ENCODE peak calls at places on chromosomes 12 and 14, in six cellular contexts. One of them, this sample, is unnamed.

GRCh38 chr12:94618995-94619695 is 31.2 kb downstream of the TMCC3 start:
- DNase-seq in CD14-positive monocyte: no peak
- DNase-seq in naive thymus-derived CD4-positive, alpha-beta T cell: no peak
- DNase-seq in Kasumi-1: no peak
- DNase-seq in Caki2: peak
- DNase-seq in activated B cell treated with CpG ODN at 0.5 μM for 24 hours: no peak
- DNase-seq in this sample: no peak

GRCh38 chr12:117365072-117365616 is 3.7 kb upstream of the NOS1 start:
- DNase-seq in CD14-positive monocyte: no peak
- DNase-seq in naive thymus-derived CD4-positive, alpha-beta T cell: no peak
- DNase-seq in Kasumi-1: no peak
- DNase-seq in Caki2: no peak
- DNase-seq in activated B cell treated with CpG ODN at 0.5 μM for 24 hours: no peak
- DNase-seq in this sample: no peak

GRCh38 chr14:65387628-65388027 is 24.9 kb upstream of the FUT8 start:
- DNase-seq in CD14-positive monocyte: no peak
- DNase-seq in naive thymus-derived CD4-positive, alpha-beta T cell: no peak
- DNase-seq in Kasumi-1: no peak
- DNase-seq in Caki2: no peak
- DNase-seq in activated B cell treated with CpG ODN at 0.5 μM for 24 hours: no peak
- DNase-seq in this sample: no peak

GRCh38 chr14:31085027-31085426 is 58.8 kb upstream of the STRN3 start:
- DNase-seq in CD14-positive monocyte: no peak
- DNase-seq in naive thymus-derived CD4-positive, alpha-beta T cell: no peak
- DNase-seq in Kasumi-1: no peak
- DNase-seq in Caki2: no peak
- DNase-seq in activated B cell treated with CpG ODN at 0.5 μM for 24 hours: no peak
- DNase-seq in this sample: no peak

GRCh38 chr12:41680155-41680554 is 464.5 kb downstream of the GXYLT1 start:
- DNase-seq in CD14-positive monocyte: no peak
- DNase-seq in naive thymus-derived CD4-positive, alpha-beta T cell: no peak
- DNase-seq in Kasumi-1: no peak
- DNase-seq in Caki2: no peak
- DNase-seq in activated B cell treated with CpG ODN at 0.5 μM for 24 hours: no peak
- DNase-seq in this sample: no peak

GRCh38 chr14:65975865-65976264 is 510.3 kb upstream of the CCDC196 start:
- DNase-seq in CD14-positive monocyte: no peak
- DNase-seq in naive thymus-derived CD4-positive, alpha-beta T cell: no peak
- DNase-seq in Kasumi-1: no peak
- DNase-seq in Caki2: no peak
- DNase-seq in activated B cell treated with CpG ODN at 0.5 μM for 24 hours: no peak
- DNase-seq in this sample: no peak

GRCh38 chr12:103043531-103044445 is 86.3 kb downstream of the ASCL1 start:
- DNase-seq in CD14-positive monocyte: no peak
- DNase-seq in naive thymus-derived CD4-positive, alpha-beta T cell: no peak
- DNase-seq in Kasumi-1: no peak
- DNase-seq in Caki2: no peak
- DNase-seq in activated B cell treated with CpG ODN at 0.5 μM for 24 hours: no peak
- DNase-seq in this sample: no peak

GRCh38 chr12:131622422-131622955 is 88.4 kb upstream of the SFSWAP start:
- DNase-seq in CD14-positive monocyte: no peak
- DNase-seq in naive thymus-derived CD4-positive, alpha-beta T cell: no peak
- DNase-seq in Kasumi-1: no peak
- DNase-seq in Caki2: no peak
- DNase-seq in activated B cell treated with CpG ODN at 0.5 μM for 24 hours: no peak
- DNase-seq in this sample: no peak

GRCh38 chr12:91361864-91362263 is 179.2 kb upstream of the DCN start:
- DNase-seq in CD14-positive monocyte: no peak
- DNase-seq in naive thymus-derived CD4-positive, alpha-beta T cell: peak
- DNase-seq in Kasumi-1: peak
- DNase-seq in Caki2: peak
- DNase-seq in activated B cell treated with CpG ODN at 0.5 μM for 24 hours: no peak
- DNase-seq in this sample: no peak

GRCh38 chr14:36070056-36071043 is 106.2 kb downstream of the PTCSC3 start:
- DNase-seq in CD14-positive monocyte: no peak
- DNase-seq in naive thymus-derived CD4-positive, alpha-beta T cell: no peak
- DNase-seq in Kasumi-1: peak
- DNase-seq in Caki2: peak
- DNase-seq in activated B cell treated with CpG ODN at 0.5 μM for 24 hours: no peak
- DNase-seq in this sample: peak